ENCODE peak calls at places on chromosomes 7 and 10, in four cellular contexts. L is HTR-8/SVneo, D is astrocyte of the spinal cord, I is pancreas. Q is an unnamed sample.
A peak's percentile ranks its signal among the peaks of the same experiment; 100 is the strongest.

GRCh38 chr7:51234139-51234538 is 82.5 kb downstream of the COBL start:
- DNase-seq in L (no peak), D (no peak), I (no peak), Q (no peak)

GRCh38 chr10:77179015-77179695 is 458.5 kb downstream of the KCNMA1 start:
- DNase-seq in L (peak; percentile 60), D (peak; percentile 91), I (no peak), Q (no peak)

GRCh38 chr10:92916433-92916832 is 68.1 kb downstream of the EXOC6 start:
- DNase-seq in L (no peak), D (no peak), I (no peak), Q (no peak)

GRCh38 chr10:49749556-49750491 is 12.3 kb downstream of the OGDHL start:
- DNase-seq in L (no peak), D (no peak), I (no peak), Q (no peak)

GRCh38 chr10:34651381-34651780 is 163.7 kb downstream of the PARD3 start:
- DNase-seq in L (no peak), D (no peak), I (no peak), Q (no peak)

GRCh38 chr7:30470163-30470770 is 8.3 kb downstream of the NOD1 start:
- DNase-seq in L (no peak), D (peak; percentile 29), I (no peak), Q (no peak)

GRCh38 chr7:2692543-2692942 is 4.5 kb downstream of the AMZ1 start:
- DNase-seq in L (no peak), D (no peak), I (no peak), Q (no peak)

GRCh38 chr7:108211382-108212201 is 81.4 kb upstream of the LAMB4 start:
- DNase-seq in L (no peak), D (peak; percentile 48), I (no peak), Q (no peak)

GRCh38 chr7:94289071-94289470 is 105.6 kb upstream of the COL1A2 start:
- DNase-seq in L (peak; percentile 45), D (peak; percentile 90), I (peak; percentile 50), Q (no peak)

GRCh38 chr7:148834605-148835004 is 49.5 kb downstream of the EZH2 start:
- DNase-seq in L (no peak), D (no peak), I (no peak), Q (no peak)

GRCh38 chr10:72126184-72126871 is 38.0 kb upstream of the SPOCK2 start:
- DNase-seq in L (peak; percentile 43), D (peak; percentile 70), I (no peak), Q (no peak)

GRCh38 chr7:108001759-108002725 is 919 bp downstream of the LAMB1 start:
- DNase-seq in L (no peak), D (peak; percentile 40), I (no peak), Q (no peak)

GRCh38 chr7:32142649-32143048 is 72.4 kb upstream of the PDE1C start:
- DNase-seq in L (no peak), D (peak; percentile 81), I (no peak), Q (no peak)

GRCh38 chr10:113071446-113071845 is 121.4 kb downstream of the TCF7L2 start:
- DNase-seq in L (no peak), D (no peak), I (peak; percentile 84), Q (no peak)

GRCh38 chr7:27187702-27188665 is 3.0 kb upstream of the HOXA11 start:
- DNase-seq in L (no peak), D (no peak), I (no peak), Q (peak; percentile 19)

GRCh38 chr7:32905175-32905662 is 13.7 kb upstream of the KBTBD2 start:
- DNase-seq in L (no peak), D (peak; percentile 87), I (peak; percentile 41), Q (peak; percentile 90)

GRCh38 chr10:4615042-4615441 is 211.0 kb upstream of the AKR1E2 start:
- DNase-seq in L (no peak), D (no peak), I (no peak), Q (no peak)

GRCh38 chr10:11424456-11425287 is 186.8 kb downstream of the USP6NL start:
- DNase-seq in L (peak; percentile 50), D (peak; percentile 54), I (peak; percentile 35), Q (no peak)

GRCh38 chr7:15755061-15755460 is 68.6 kb upstream of the MEOX2 start:
- DNase-seq in L (no peak), D (peak; percentile 32), I (no peak), Q (no peak)

GRCh38 chr10:118692911-118693310 is 61.9 kb downstream of the CACUL1 start:
- DNase-seq in L (no peak), D (peak; percentile 85), I (no peak), Q (no peak)

GRCh38 chr10:90222372-90222771 is 521.0 kb downstream of the KIF20B start:
- DNase-seq in L (peak; percentile 28), D (peak; percentile 83), I (no peak), Q (no peak)